ENCODE peak calls at places on chromosome 12, in four cellular contexts. Z is NCI-H2081; L is stimulated activated CD4-positive, alpha-beta T cell treated with anti-CD3 and anti-CD28 coated beads, Interleukin-1b, Interleukin-23, amount 100 ng/mL, for 24 hours; I is NCI-H1092. J is an unnamed sample.

GRCh38 chr12:122318607-122319311 is 52.5 kb upstream of the VPS33A start:
- DNase-seq in Z (no peak), L (no peak), I (no peak), J (no peak)

GRCh38 chr12:70052931-70053497 is 190.2 kb upstream of the CNOT2 start:
- DNase-seq in Z (no peak), L (no peak), I (no peak), J (no peak)

GRCh38 chr12:103955811-103956514 is 9.7 kb upstream of the TDG start:
- DNase-seq in Z (peak), L (no peak), I (no peak), J (no peak)

GRCh38 chr12:26777236-26777635 is 55.8 kb downstream of the ITPR2 start:
- DNase-seq in Z (no peak), L (no peak), I (no peak), J (no peak)

GRCh38 chr12:53048033-53048779 is 1.7 kb upstream of the TNS2 start:
- DNase-seq in Z (peak), L (no peak), I (no peak), J (peak)

GRCh38 chr12:51852404-51853137 is 4.1 kb upstream of the FIGNL2 start:
- DNase-seq in Z (no peak), L (no peak), I (no peak), J (no peak)

GRCh38 chr12:13702401-13702800 is 279.0 kb downstream of the GRIN2B start:
- DNase-seq in Z (no peak), L (no peak), I (peak), J (no peak)

GRCh38 chr12:13181375-13182070 is 15.0 kb upstream of the EMP1 start:
- DNase-seq in Z (no peak), L (no peak), I (no peak), J (no peak)

GRCh38 chr12:106078358-106079025 is 60.3 kb downstream of the NUAK1 start:
- DNase-seq in Z (no peak), L (no peak), I (no peak), J (no peak)

GRCh38 chr12:120183211-120183631 is 11.3 kb downstream of the GCN1 start:
- DNase-seq in Z (no peak), L (no peak), I (no peak), J (no peak)

GRCh38 chr12:50287271-50287670 is 4.0 kb upstream of the LIMA1 start:
- DNase-seq in Z (no peak), L (no peak), I (no peak), J (no peak)

GRCh38 chr12:108881953-108882352 is 2.1 kb downstream of the DAO start:
- DNase-seq in Z (no peak), L (no peak), I (no peak), J (no peak)

GRCh38 chr12:90729741-90730140 is 225.2 kb downstream of the CCER1 start:
- DNase-seq in Z (no peak), L (no peak), I (no peak), J (no peak)

GRCh38 chr12:101747695-101748094 is 8.4 kb upstream of the SYCP3 start:
- DNase-seq in Z (no peak), L (no peak), I (no peak), J (no peak)

GRCh38 chr12:122023339-122024131 is 1.9 kb downstream of the BCL7A start:
- DNase-seq in Z (peak), L (no peak), I (no peak), J (peak)

GRCh38 chr12:130787445-130788410 is 51.3 kb downstream of the STX2 start:
- DNase-seq in Z (no peak), L (no peak), I (no peak), J (no peak)

GRCh38 chr12:124579921-124580517 is 12.6 kb upstream of the NCOR2 start:
- DNase-seq in Z (no peak), L (no peak), I (no peak), J (no peak)

GRCh38 chr12:96548384-96548783 is 59.0 kb downstream of the CFAP54 start:
- DNase-seq in Z (no peak), L (no peak), I (no peak), J (no peak)

GRCh38 chr12:77368379-77368778 is 303.0 kb upstream of the E2F7 start:
- DNase-seq in Z (no peak), L (no peak), I (no peak), J (no peak)

GRCh38 chr12:94174576-94174975 is 26.2 kb downstream of the PLXNC1 start:
- DNase-seq in Z (no peak), L (no peak), I (no peak), J (no peak)

GRCh38 chr12:24349051-24349780 is 399.7 kb upstream of the SOX5 start:
- DNase-seq in Z (no peak), L (no peak), I (no peak), J (no peak)

GRCh38 chr12:28024231-28024995 is 51.9 kb upstream of the PTHLH start:
- DNase-seq in Z (no peak), L (no peak), I (no peak), J (no peak)

GRCh38 chr12:120903382-120903817 is 758 bp downstream of the SPPL3 start:
- DNase-seq in Z (peak), L (peak), I (no peak), J (no peak)

GRCh38 chr12:64752833-64753238 is 6.4 kb downstream of the GNS start:
- DNase-seq in Z (no peak), L (no peak), I (no peak), J (no peak)

J was measured in SHP77.